ENCODE peak calls at places on chromosomes 3 and 15, in seven cellular contexts. One of them, this sample, is unnamed.

GRCh38 chr3:187966636-187967035 is 187.3 kb upstream of the LPP start:
- DNase-seq in amniotic stem cell: no peak
- DNase-seq in central memory CD4-positive, alpha-beta T cell: no peak
- DNase-seq in stimulated activated CD4-positive, alpha-beta T cell treated with anti-CD3 and anti-CD28 coated beads, Interleukin-4, amount 100 ng/mL, for 1 hour: no peak
- DNase-seq in KBM-7: no peak
- DNase-seq in GM04504: no peak
- DNase-seq in activated CD4-positive, alpha-beta T cell treated with anti-CD3 and anti-CD28 coated beads, Interleukin-2, amount 10 ng/mL, durations not matched to agents 7 days and 5 days: no peak
- DNase-seq in this sample: no peak

GRCh38 chr3:55708242-55708641 is 221.1 kb upstream of the WNT5A start:
- DNase-seq in amniotic stem cell: no peak
- DNase-seq in central memory CD4-positive, alpha-beta T cell: no peak
- DNase-seq in stimulated activated CD4-positive, alpha-beta T cell treated with anti-CD3 and anti-CD28 coated beads, Interleukin-4, amount 100 ng/mL, for 1 hour: no peak
- DNase-seq in KBM-7: no peak
- DNase-seq in GM04504: no peak
- DNase-seq in activated CD4-positive, alpha-beta T cell treated with anti-CD3 and anti-CD28 coated beads, Interleukin-2, amount 10 ng/mL, durations not matched to agents 7 days and 5 days: no peak
- DNase-seq in this sample: no peak

GRCh38 chr3:31882895-31883294 is 98.2 kb downstream of the OSBPL10 start:
- DNase-seq in amniotic stem cell: no peak
- DNase-seq in central memory CD4-positive, alpha-beta T cell: no peak
- DNase-seq in stimulated activated CD4-positive, alpha-beta T cell treated with anti-CD3 and anti-CD28 coated beads, Interleukin-4, amount 100 ng/mL, for 1 hour: no peak
- DNase-seq in KBM-7: no peak
- DNase-seq in GM04504: no peak
- DNase-seq in activated CD4-positive, alpha-beta T cell treated with anti-CD3 and anti-CD28 coated beads, Interleukin-2, amount 10 ng/mL, durations not matched to agents 7 days and 5 days: no peak
- DNase-seq in this sample: no peak

GRCh38 chr15:88655103-88655553 is 16.3 kb downstream of the ISG20 start:
- DNase-seq in amniotic stem cell: no peak
- DNase-seq in central memory CD4-positive, alpha-beta T cell: no peak
- DNase-seq in stimulated activated CD4-positive, alpha-beta T cell treated with anti-CD3 and anti-CD28 coated beads, Interleukin-4, amount 100 ng/mL, for 1 hour: no peak
- DNase-seq in KBM-7: no peak
- DNase-seq in GM04504: no peak
- DNase-seq in activated CD4-positive, alpha-beta T cell treated with anti-CD3 and anti-CD28 coated beads, Interleukin-2, amount 10 ng/mL, durations not matched to agents 7 days and 5 days: no peak
- DNase-seq in this sample: no peak

GRCh38 chr3:156258301-156258700 is 137.9 kb downstream of the KCNAB1 start:
- DNase-seq in amniotic stem cell: no peak
- DNase-seq in central memory CD4-positive, alpha-beta T cell: no peak
- DNase-seq in stimulated activated CD4-positive, alpha-beta T cell treated with anti-CD3 and anti-CD28 coated beads, Interleukin-4, amount 100 ng/mL, for 1 hour: no peak
- DNase-seq in KBM-7: no peak
- DNase-seq in GM04504: no peak
- DNase-seq in activated CD4-positive, alpha-beta T cell treated with anti-CD3 and anti-CD28 coated beads, Interleukin-2, amount 10 ng/mL, durations not matched to agents 7 days and 5 days: no peak
- DNase-seq in this sample: no peak

GRCh38 chr3:177749836-177750235 is 552.6 kb upstream of the TBL1XR1 start:
- DNase-seq in amniotic stem cell: no peak
- DNase-seq in central memory CD4-positive, alpha-beta T cell: no peak
- DNase-seq in stimulated activated CD4-positive, alpha-beta T cell treated with anti-CD3 and anti-CD28 coated beads, Interleukin-4, amount 100 ng/mL, for 1 hour: no peak
- DNase-seq in KBM-7: no peak
- DNase-seq in GM04504: no peak
- DNase-seq in activated CD4-positive, alpha-beta T cell treated with anti-CD3 and anti-CD28 coated beads, Interleukin-2, amount 10 ng/mL, durations not matched to agents 7 days and 5 days: no peak
- DNase-seq in this sample: no peak

GRCh38 chr3:16286161-16286560 is 21.1 kb downstream of the OXNAD1 start:
- DNase-seq in amniotic stem cell: no peak
- DNase-seq in central memory CD4-positive, alpha-beta T cell: peak; percentile 86
- DNase-seq in stimulated activated CD4-positive, alpha-beta T cell treated with anti-CD3 and anti-CD28 coated beads, Interleukin-4, amount 100 ng/mL, for 1 hour: peak; percentile 63
- DNase-seq in KBM-7: no peak
- DNase-seq in GM04504: no peak
- DNase-seq in activated CD4-positive, alpha-beta T cell treated with anti-CD3 and anti-CD28 coated beads, Interleukin-2, amount 10 ng/mL, durations not matched to agents 7 days and 5 days: peak; percentile 80
- DNase-seq in this sample: no peak

GRCh38 chr3:14508966-14509795 is 31.0 kb downstream of the GRIP2 start:
- DNase-seq in amniotic stem cell: no peak
- DNase-seq in central memory CD4-positive, alpha-beta T cell: peak; percentile 17
- DNase-seq in stimulated activated CD4-positive, alpha-beta T cell treated with anti-CD3 and anti-CD28 coated beads, Interleukin-4, amount 100 ng/mL, for 1 hour: peak; percentile 76
- DNase-seq in KBM-7: peak; percentile 57
- DNase-seq in GM04504: no peak
- DNase-seq in activated CD4-positive, alpha-beta T cell treated with anti-CD3 and anti-CD28 coated beads, Interleukin-2, amount 10 ng/mL, durations not matched to agents 7 days and 5 days: peak; percentile 70
- DNase-seq in this sample: no peak

GRCh38 chr3:59818033-59818936 is 768.5 kb upstream of the CFAP20DC start:
- DNase-seq in amniotic stem cell: peak; percentile 87
- DNase-seq in central memory CD4-positive, alpha-beta T cell: no peak
- DNase-seq in stimulated activated CD4-positive, alpha-beta T cell treated with anti-CD3 and anti-CD28 coated beads, Interleukin-4, amount 100 ng/mL, for 1 hour: no peak
- DNase-seq in KBM-7: no peak
- DNase-seq in GM04504: peak; percentile 93
- DNase-seq in activated CD4-positive, alpha-beta T cell treated with anti-CD3 and anti-CD28 coated beads, Interleukin-2, amount 10 ng/mL, durations not matched to agents 7 days and 5 days: no peak
- DNase-seq in this sample: no peak

GRCh38 chr15:98554272-98555172 is 93.8 kb upstream of the IGF1R start:
- DNase-seq in amniotic stem cell: no peak
- DNase-seq in central memory CD4-positive, alpha-beta T cell: no peak
- DNase-seq in stimulated activated CD4-positive, alpha-beta T cell treated with anti-CD3 and anti-CD28 coated beads, Interleukin-4, amount 100 ng/mL, for 1 hour: no peak
- DNase-seq in KBM-7: no peak
- DNase-seq in GM04504: no peak
- DNase-seq in activated CD4-positive, alpha-beta T cell treated with anti-CD3 and anti-CD28 coated beads, Interleukin-2, amount 10 ng/mL, durations not matched to agents 7 days and 5 days: no peak
- DNase-seq in this sample: no peak

GRCh38 chr15:68590721-68591389 is 12.1 kb downstream of the CORO2B start:
- DNase-seq in amniotic stem cell: no peak
- DNase-seq in central memory CD4-positive, alpha-beta T cell: no peak
- DNase-seq in stimulated activated CD4-positive, alpha-beta T cell treated with anti-CD3 and anti-CD28 coated beads, Interleukin-4, amount 100 ng/mL, for 1 hour: no peak
- DNase-seq in KBM-7: no peak
- DNase-seq in GM04504: no peak
- DNase-seq in activated CD4-positive, alpha-beta T cell treated with anti-CD3 and anti-CD28 coated beads, Interleukin-2, amount 10 ng/mL, durations not matched to agents 7 days and 5 days: no peak
- DNase-seq in this sample: no peak

GRCh38 chr15:45185903-45186770 is 1.6 kb downstream of the SHF start:
- DNase-seq in amniotic stem cell: no peak
- DNase-seq in central memory CD4-positive, alpha-beta T cell: no peak
- DNase-seq in stimulated activated CD4-positive, alpha-beta T cell treated with anti-CD3 and anti-CD28 coated beads, Interleukin-4, amount 100 ng/mL, for 1 hour: no peak
- DNase-seq in KBM-7: no peak
- DNase-seq in GM04504: no peak
- DNase-seq in activated CD4-positive, alpha-beta T cell treated with anti-CD3 and anti-CD28 coated beads, Interleukin-2, amount 10 ng/mL, durations not matched to agents 7 days and 5 days: no peak
- DNase-seq in this sample: no peak

GRCh38 chr3:54621181-54621580 is 306.7 kb downstream of the LRTM1 start:
- DNase-seq in amniotic stem cell: no peak
- DNase-seq in central memory CD4-positive, alpha-beta T cell: no peak
- DNase-seq in stimulated activated CD4-positive, alpha-beta T cell treated with anti-CD3 and anti-CD28 coated beads, Interleukin-4, amount 100 ng/mL, for 1 hour: no peak
- DNase-seq in KBM-7: no peak
- DNase-seq in GM04504: no peak
- DNase-seq in activated CD4-positive, alpha-beta T cell treated with anti-CD3 and anti-CD28 coated beads, Interleukin-2, amount 10 ng/mL, durations not matched to agents 7 days and 5 days: no peak
- DNase-seq in this sample: no peak

GRCh38 chr15:85733415-85733814 is 61.3 kb downstream of the KLHL25 start:
- DNase-seq in amniotic stem cell: no peak
- DNase-seq in central memory CD4-positive, alpha-beta T cell: no peak
- DNase-seq in stimulated activated CD4-positive, alpha-beta T cell treated with anti-CD3 and anti-CD28 coated beads, Interleukin-4, amount 100 ng/mL, for 1 hour: no peak
- DNase-seq in KBM-7: peak; percentile 39
- DNase-seq in GM04504: no peak
- DNase-seq in activated CD4-positive, alpha-beta T cell treated with anti-CD3 and anti-CD28 coated beads, Interleukin-2, amount 10 ng/mL, durations not matched to agents 7 days and 5 days: no peak
- DNase-seq in this sample: no peak

This sample was measured in GF-D8.